ENCODE peak calls at places on chromosomes 1 and 21, in ten cellular contexts. T is A549, H is bronchial epithelial cell, Y is pancreas, O is lower lobe of right lung, S is left ventricle myocardium inferior, Z is PC-3, N is cardiac muscle cell, Q is astrocyte of the spinal cord, D is dorsolateral prefrontal cortex. I is an unnamed sample.

GRCh38 chr1:198280080-198280479 is 123.3 kb downstream of the NEK7 start:
- DNase-seq in Z (no peak), N (no peak), S (no peak), T (no peak), Q (no peak), D (no peak), O (no peak), H (no peak), Y (no peak), I (no peak)

GRCh38 chr1:150332651-150333290 is 11.4 kb downstream of the PRPF3 start:
- DNase-seq in Y (no peak), H (no peak), N (no peak), T (no peak), Z (no peak), D (no peak), S (no peak), O (no peak), Q (no peak), I (no peak)

GRCh38 chr1:64062529-64062928 is 140.9 kb upstream of the UBE2U start:
- DNase-seq in T (no peak), O (no peak), S (no peak), Q (no peak), Z (no peak), D (no peak), H (no peak), Y (no peak), N (no peak), I (no peak)

GRCh38 chr1:25501235-25502058 is 42.0 kb upstream of the LDLRAP1 start:
- DNase-seq in D (no peak), O (no peak), Y (no peak), S (no peak), Q (no peak), N (peak; percentile 65), Z (peak; percentile 54), H (peak; percentile 73), T (peak; percentile 41), I (peak; percentile 74)

GRCh38 chr1:234684854-234685253 is 74.9 kb upstream of the IRF2BP2 start:
- DNase-seq in Y (no peak), D (no peak), Q (no peak), S (no peak), H (no peak), O (no peak), T (no peak), Z (no peak), N (peak; percentile 56), I (no peak)

GRCh38 chr1:42915456-42915855 is 43.2 kb downstream of the SLC2A1 start:
- DNase-seq in N (no peak), O (no peak), S (no peak), Q (no peak), T (no peak), H (no peak), Y (no peak), Z (no peak), D (no peak), I (no peak)

GRCh38 chr1:93080424-93080823 is 1.3 kb downstream of the MTF2 start:
- DNase-seq in Z (peak; percentile 74), H (peak; percentile 78), T (peak; percentile 64), D (no peak), O (no peak), Y (no peak), Q (peak; percentile 78), N (peak; percentile 86), S (no peak), I (peak; percentile 74)

GRCh38 chr1:205188132-205188531 is 23.4 kb downstream of the DSTYK start:
- DNase-seq in D (no peak), T (peak; percentile 17), Y (no peak), H (peak; percentile 93), O (no peak), Z (peak; percentile 82), N (peak; percentile 41), S (no peak), Q (no peak), I (peak; percentile 75)

GRCh38 chr1:93746009-93746408 is 64.4 kb upstream of the BCAR3 start:
- DNase-seq in T (no peak), D (no peak), Q (no peak), S (no peak), H (no peak), Z (no peak), O (no peak), Y (no peak), N (no peak), I (no peak)

GRCh38 chr1:206834711-206835110 is 30.7 kb upstream of the IL20 start:
- DNase-seq in O (peak; percentile 70), D (no peak), Q (no peak), Z (no peak), N (peak; percentile 32), Y (no peak), T (no peak), H (peak; percentile 44), S (no peak), I (peak; percentile 68)

GRCh38 chr21:38569733-38570132 is 71.5 kb upstream of the ERG start:
- DNase-seq in D (no peak), T (no peak), H (no peak), O (no peak), Y (no peak), Q (no peak), Z (no peak), S (no peak), N (no peak), I (no peak)

GRCh38 chr21:46202592-46203202 is 18.4 kb upstream of the SPATC1L start:
- DNase-seq in O (peak; percentile 19), Q (no peak), Z (no peak), Y (no peak), D (peak; percentile 7), T (no peak), S (peak; percentile 14), N (no peak), H (no peak), I (no peak)

GRCh38 chr1:202244841-202245261 is 51.3 kb downstream of the LGR6 start:
- DNase-seq in S (no peak), T (no peak), Z (no peak), Y (peak; percentile 41), D (no peak), O (no peak), H (no peak), Q (no peak), N (no peak), I (no peak)

GRCh38 chr1:12407050-12407961 is 177.5 kb downstream of the VPS13D start:
- DNase-seq in N (peak; percentile 82), Y (no peak), Q (peak; percentile 72), T (peak; percentile 65), D (no peak), O (no peak), H (peak; percentile 73), S (no peak), Z (peak; percentile 90), I (peak; percentile 66)

GRCh38 chr21:28769683-28770082 is 223.0 kb downstream of the LTN1 start:
- DNase-seq in Z (no peak), T (no peak), O (no peak), H (peak; percentile 37), Y (no peak), N (no peak), D (no peak), Q (no peak), S (no peak), I (no peak)

GRCh38 chr1:30724175-30724574 is 790 bp upstream of the MATN1 start:
- DNase-seq in Q (no peak), T (no peak), Z (no peak), S (no peak), H (no peak), Y (no peak), O (no peak), N (no peak), D (no peak), I (no peak)
- TF ChIP-seq CTCF in Q (peak; percentile 29), T (peak; percentile 16), Z (peak; percentile 53), S (no peak), H (peak; percentile 10), Y (no peak), O (no peak), N (peak; percentile 28), D (no peak), I (no peak)

GRCh38 chr1:160209041-160209655 is 4.0 kb downstream of the PEA15 start:
- DNase-seq in H (no peak), O (no peak), Z (no peak), T (no peak), Y (no peak), D (no peak), Q (no peak), S (no peak), N (no peak), I (no peak)
- H3K4me3 ChIP-seq in H (no peak overlapping the region), O (no peak overlapping the region), Z (no peak overlapping the region), T (no peak overlapping the region), Y (no peak overlapping the region), D (peak overlapping the region; percentile 98), Q (no peak overlapping the region), S (peak overlapping the region; percentile 95), N (no peak overlapping the region), I (no peak overlapping the region)

DNA sequence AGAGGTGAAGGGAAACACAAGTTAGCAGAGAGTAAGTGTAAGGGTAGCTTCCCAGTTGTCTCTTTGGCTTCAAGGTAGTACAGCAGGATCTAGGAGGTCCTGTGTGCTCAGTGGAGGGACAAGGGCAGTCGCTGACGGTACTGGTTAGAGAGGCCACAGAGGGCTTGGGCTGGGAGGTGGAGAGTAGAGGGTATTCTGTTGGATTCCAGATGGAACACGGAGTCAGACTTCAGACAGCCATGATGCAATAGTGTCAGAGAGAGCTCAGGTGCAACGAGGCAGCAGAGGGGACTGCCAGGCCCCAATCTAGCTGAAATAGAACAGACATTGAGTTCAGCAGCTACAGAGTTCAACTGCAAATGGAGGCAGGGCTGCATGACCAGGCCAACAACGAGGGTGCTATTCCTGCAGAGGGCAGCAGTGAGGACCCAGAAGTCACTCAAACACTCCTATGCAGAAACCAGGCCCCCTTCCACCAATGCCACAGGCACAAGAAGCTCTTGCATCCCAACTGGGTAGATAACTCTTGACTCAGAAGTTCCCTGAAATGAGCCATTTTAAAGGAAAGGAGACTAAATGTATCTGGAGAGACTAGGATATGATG is 325.0 kb upstream of the ESRRG start:
- DNase-seq in T (peak; percentile 27), O (no peak), Q (no peak), H (no peak), D (no peak), S (no peak), Z (peak; percentile 37), N (peak; percentile 21), Y (no peak), I (peak; percentile 15)
- TF ChIP-seq CTCF in T (no peak), O (no peak), Q (peak; percentile 11), H (peak; percentile 52), D (no peak), S (peak; percentile 9), Z (peak; percentile 68), N (peak; percentile 26), Y (no peak), I (peak; percentile 33)

DNA sequence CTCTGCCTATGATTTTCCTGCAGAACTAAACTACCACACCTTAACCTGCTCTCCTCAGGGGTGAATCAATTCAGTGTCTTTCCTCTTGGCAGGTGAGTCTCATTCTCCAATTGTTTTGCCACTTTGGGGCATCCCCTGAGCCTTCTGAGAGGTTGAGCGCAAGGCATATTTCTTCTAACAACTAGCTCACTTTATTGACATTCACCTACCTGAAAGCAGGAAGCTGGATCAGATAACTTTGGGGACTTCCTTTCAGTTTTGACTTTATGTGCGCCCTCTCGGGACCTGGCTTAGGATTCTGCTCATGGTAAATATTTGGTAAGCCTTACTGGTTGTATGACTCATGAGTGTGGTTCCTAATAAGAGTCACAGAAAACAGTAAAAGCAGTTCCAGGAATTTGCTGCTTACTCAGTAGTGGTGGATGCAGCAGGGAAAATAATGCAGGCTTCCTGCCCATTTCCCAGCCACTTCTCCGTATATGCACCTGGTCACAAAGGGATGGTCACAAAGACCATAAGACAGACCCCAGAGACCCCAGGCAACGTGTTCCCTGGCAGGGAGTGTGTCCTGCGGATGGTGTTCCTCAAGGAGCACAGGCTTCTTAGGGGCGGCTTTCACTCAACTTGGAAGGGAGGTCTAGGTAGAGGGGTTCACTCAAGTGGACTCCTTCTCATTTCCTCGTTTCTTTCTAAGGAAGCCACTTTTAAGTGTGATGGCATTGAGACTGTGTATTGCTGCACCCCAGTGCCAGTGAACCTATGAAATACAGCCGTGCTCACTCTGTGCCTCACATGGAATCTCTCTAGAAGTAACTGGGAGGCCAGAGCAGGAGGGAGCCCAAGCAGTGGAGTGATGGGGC is 22.0 kb upstream of the BATF3 start:
- DNase-seq in H (peak; percentile 77), N (peak; percentile 65), T (peak; percentile 55), S (no peak), Z (peak; percentile 99), Q (peak; percentile 83), Y (no peak), D (no peak), O (no peak), I (peak; percentile 70)
- H3K4me3 ChIP-seq in H (no peak overlapping the region), N (no peak overlapping the region), T (peak overlapping the region; percentile 2), S (no peak overlapping the region), Z (peak overlapping the region; percentile 47), Q (no peak overlapping the region), Y (no peak overlapping the region), D (no peak overlapping the region), O (no peak overlapping the region), I (no peak overlapping the region)